ENCODE peak calls at places on chromosomes 6 and 20, in six cellular contexts. One of them, this sample, is unnamed.

GRCh38 chr6:107894821-107895396 is 63.1 kb downstream of the SEC63 start:
- DNase-seq in progenitor cell of endocrine pancreas: no peak
- DNase-seq in CD8-positive, alpha-beta T cell: no peak
- DNase-seq in lung: no peak
- DNase-seq in thoracic aorta: no peak
- DNase-seq in coronary artery: no peak
- DNase-seq in this sample: no peak

GRCh38 chr6:112502348-112503130 is 155.4 kb downstream of the RFPL4B start:
- DNase-seq in progenitor cell of endocrine pancreas: no peak
- DNase-seq in lung: no peak
- DNase-seq in thoracic aorta: no peak
- DNase-seq in coronary artery: no peak
- DNase-seq in CD8-positive, alpha-beta T cell: no peak
- DNase-seq in this sample: no peak

GRCh38 chr20:38975539-38976120 is 13.5 kb downstream of the DHX35 start:
- DNase-seq in lung: no peak
- DNase-seq in coronary artery: no peak
- DNase-seq in progenitor cell of endocrine pancreas: no peak
- DNase-seq in thoracic aorta: no peak
- DNase-seq in CD8-positive, alpha-beta T cell: no peak
- DNase-seq in this sample: no peak

GRCh38 chr6:24581084-24581669 is 64.8 kb downstream of the KIAA0319 start:
- DNase-seq in progenitor cell of endocrine pancreas: peak; percentile 63
- DNase-seq in CD8-positive, alpha-beta T cell: peak; percentile 69
- DNase-seq in coronary artery: no peak
- DNase-seq in lung: peak; percentile 72
- DNase-seq in thoracic aorta: peak; percentile 9
- DNase-seq in this sample: no peak

GRCh38 chr6:35216832-35217811 is 3.4 kb downstream of the SCUBE3 start:
- DNase-seq in thoracic aorta: no peak
- DNase-seq in lung: no peak
- DNase-seq in coronary artery: no peak
- DNase-seq in progenitor cell of endocrine pancreas: no peak
- DNase-seq in CD8-positive, alpha-beta T cell: no peak
- DNase-seq in this sample: no peak

GRCh38 chr6:20608371-20608770 is 74.1 kb downstream of the CDKAL1 start:
- DNase-seq in progenitor cell of endocrine pancreas: no peak
- DNase-seq in lung: no peak
- DNase-seq in CD8-positive, alpha-beta T cell: no peak
- DNase-seq in coronary artery: no peak
- DNase-seq in thoracic aorta: no peak
- DNase-seq in this sample: no peak

GRCh38 chr20:20273281-20273680 is 94.6 kb upstream of the INSM1 start:
- DNase-seq in CD8-positive, alpha-beta T cell: no peak
- DNase-seq in thoracic aorta: no peak
- DNase-seq in coronary artery: no peak
- DNase-seq in progenitor cell of endocrine pancreas: no peak
- DNase-seq in lung: no peak
- DNase-seq in this sample: no peak

GRCh38 chr20:62052842-62053464 is 12.7 kb downstream of the TAF4 start:
- DNase-seq in progenitor cell of endocrine pancreas: no peak
- DNase-seq in coronary artery: no peak
- DNase-seq in CD8-positive, alpha-beta T cell: no peak
- DNase-seq in thoracic aorta: no peak
- DNase-seq in lung: no peak
- DNase-seq in this sample: no peak

GRCh38 chr6:165376100-165376499 is 66.7 kb upstream of the C6orf118 start:
- DNase-seq in lung: no peak
- DNase-seq in thoracic aorta: no peak
- DNase-seq in coronary artery: no peak
- DNase-seq in progenitor cell of endocrine pancreas: no peak
- DNase-seq in CD8-positive, alpha-beta T cell: no peak
- DNase-seq in this sample: no peak

GRCh38 chr6:143689852-143690251 is 12.1 kb downstream of the PHACTR2 start:
- DNase-seq in CD8-positive, alpha-beta T cell: no peak
- DNase-seq in thoracic aorta: no peak
- DNase-seq in progenitor cell of endocrine pancreas: no peak
- DNase-seq in coronary artery: no peak
- DNase-seq in lung: no peak
- DNase-seq in this sample: no peak

GRCh38 chr6:140174509-140174908 is 800.1 kb upstream of the CITED2 start:
- DNase-seq in lung: no peak
- DNase-seq in coronary artery: no peak
- DNase-seq in progenitor cell of endocrine pancreas: no peak
- DNase-seq in thoracic aorta: no peak
- DNase-seq in CD8-positive, alpha-beta T cell: no peak
- DNase-seq in this sample: no peak

GRCh38 chr20:25233016-25233772 is 14.7 kb upstream of the PYGB start:
- DNase-seq in coronary artery: peak; percentile 91
- DNase-seq in CD8-positive, alpha-beta T cell: no peak
- DNase-seq in thoracic aorta: peak; percentile 60
- DNase-seq in lung: peak; percentile 84
- DNase-seq in progenitor cell of endocrine pancreas: no peak
- DNase-seq in this sample: no peak

GRCh38 chr6:130020106-130020851 is 1.9 kb downstream of the L3MBTL3 start:
- DNase-seq in lung: peak; percentile 31
- DNase-seq in thoracic aorta: no peak
- DNase-seq in CD8-positive, alpha-beta T cell: peak; percentile 42
- DNase-seq in coronary artery: peak; percentile 73
- DNase-seq in progenitor cell of endocrine pancreas: peak; percentile 12
- DNase-seq in this sample: no peak

GRCh38 chr6:66199146-66199545 is 492.1 kb upstream of the EYS start:
- DNase-seq in thoracic aorta: no peak
- DNase-seq in lung: no peak
- DNase-seq in coronary artery: no peak
- DNase-seq in CD8-positive, alpha-beta T cell: no peak
- DNase-seq in progenitor cell of endocrine pancreas: no peak
- DNase-seq in this sample: no peak

GRCh38 chr6:20148433-20148832 is 63.8 kb downstream of the MBOAT1 start:
- DNase-seq in progenitor cell of endocrine pancreas: no peak
- DNase-seq in coronary artery: no peak
- DNase-seq in lung: no peak
- DNase-seq in thoracic aorta: no peak
- DNase-seq in CD8-positive, alpha-beta T cell: no peak
- DNase-seq in this sample: no peak

GRCh38 chr6:121482004-121482693 is 46.7 kb downstream of the GJA1 start:
- DNase-seq in CD8-positive, alpha-beta T cell: no peak
- DNase-seq in progenitor cell of endocrine pancreas: no peak
- DNase-seq in thoracic aorta: no peak
- DNase-seq in lung: no peak
- DNase-seq in coronary artery: no peak
- DNase-seq in this sample: no peak

GRCh38 chr20:25020345-25020744 is 27.8 kb upstream of the APMAP start:
- DNase-seq in progenitor cell of endocrine pancreas: no peak
- DNase-seq in thoracic aorta: no peak
- DNase-seq in coronary artery: no peak
- DNase-seq in lung: no peak
- DNase-seq in CD8-positive, alpha-beta T cell: no peak
- DNase-seq in this sample: no peak

GRCh38 chr6:1554881-1555569 is 54.7 kb upstream of the FOXC1 start:
- DNase-seq in thoracic aorta: no peak
- DNase-seq in coronary artery: no peak
- DNase-seq in CD8-positive, alpha-beta T cell: peak; percentile 72
- DNase-seq in progenitor cell of endocrine pancreas: no peak
- DNase-seq in lung: peak; percentile 66
- DNase-seq in this sample: peak; percentile 73

GRCh38 chr6:56552212-56553130 is 90.2 kb downstream of the DST start:
- DNase-seq in thoracic aorta: no peak
- DNase-seq in lung: no peak
- DNase-seq in CD8-positive, alpha-beta T cell: no peak
- DNase-seq in coronary artery: no peak
- DNase-seq in progenitor cell of endocrine pancreas: no peak
- DNase-seq in this sample: no peak

GRCh38 chr6:6008648-6009421 is 2.1 kb upstream of the NRN1 start:
- DNase-seq in thoracic aorta: no peak
- DNase-seq in coronary artery: no peak
- DNase-seq in lung: peak; percentile 68
- DNase-seq in progenitor cell of endocrine pancreas: peak; percentile 64
- DNase-seq in CD8-positive, alpha-beta T cell: no peak
- DNase-seq in this sample: peak; percentile 72

GRCh38 chr6:39847216-39847615 is 55.0 kb downstream of the DAAM2 start:
- DNase-seq in lung: no peak
- DNase-seq in progenitor cell of endocrine pancreas: no peak
- DNase-seq in thoracic aorta: peak; percentile 61
- DNase-seq in CD8-positive, alpha-beta T cell: no peak
- DNase-seq in coronary artery: peak; percentile 80
- DNase-seq in this sample: no peak

GRCh38 chr6:43052842-43053544 is 658 bp downstream of the CUL7 start:
- DNase-seq in thoracic aorta: no peak
- DNase-seq in CD8-positive, alpha-beta T cell: no peak
- DNase-seq in lung: no peak
- DNase-seq in coronary artery: no peak
- DNase-seq in progenitor cell of endocrine pancreas: no peak
- DNase-seq in this sample: no peak

GRCh38 chr6:24719125-24719931 is at the start of gene C6orf62:
- DNase-seq in lung: peak; percentile 54
- DNase-seq in progenitor cell of endocrine pancreas: no peak
- DNase-seq in thoracic aorta: no peak
- DNase-seq in CD8-positive, alpha-beta T cell: peak; percentile 17
- DNase-seq in coronary artery: no peak
- DNase-seq in this sample: no peak

GRCh38 chr6:15398657-15399287 is 152.9 kb downstream of the JARID2 start:
- DNase-seq in progenitor cell of endocrine pancreas: no peak
- DNase-seq in lung: no peak
- DNase-seq in CD8-positive, alpha-beta T cell: no peak
- DNase-seq in thoracic aorta: no peak
- DNase-seq in coronary artery: no peak
- DNase-seq in this sample: no peak

GRCh38 chr6:7909323-7910276 is 988 bp downstream of the TXNDC5 start:
- DNase-seq in progenitor cell of endocrine pancreas: peak; percentile 32
- DNase-seq in coronary artery: no peak
- DNase-seq in thoracic aorta: no peak
- DNase-seq in lung: peak; percentile 57
- DNase-seq in CD8-positive, alpha-beta T cell: no peak
- DNase-seq in this sample: peak; percentile 39

GRCh38 chr20:50245561-50246366 is 55.1 kb downstream of the CEBPB start:
- DNase-seq in CD8-positive, alpha-beta T cell: no peak
- DNase-seq in thoracic aorta: no peak
- DNase-seq in progenitor cell of endocrine pancreas: no peak
- DNase-seq in lung: no peak
- DNase-seq in coronary artery: no peak
- DNase-seq in this sample: no peak

DNA sequence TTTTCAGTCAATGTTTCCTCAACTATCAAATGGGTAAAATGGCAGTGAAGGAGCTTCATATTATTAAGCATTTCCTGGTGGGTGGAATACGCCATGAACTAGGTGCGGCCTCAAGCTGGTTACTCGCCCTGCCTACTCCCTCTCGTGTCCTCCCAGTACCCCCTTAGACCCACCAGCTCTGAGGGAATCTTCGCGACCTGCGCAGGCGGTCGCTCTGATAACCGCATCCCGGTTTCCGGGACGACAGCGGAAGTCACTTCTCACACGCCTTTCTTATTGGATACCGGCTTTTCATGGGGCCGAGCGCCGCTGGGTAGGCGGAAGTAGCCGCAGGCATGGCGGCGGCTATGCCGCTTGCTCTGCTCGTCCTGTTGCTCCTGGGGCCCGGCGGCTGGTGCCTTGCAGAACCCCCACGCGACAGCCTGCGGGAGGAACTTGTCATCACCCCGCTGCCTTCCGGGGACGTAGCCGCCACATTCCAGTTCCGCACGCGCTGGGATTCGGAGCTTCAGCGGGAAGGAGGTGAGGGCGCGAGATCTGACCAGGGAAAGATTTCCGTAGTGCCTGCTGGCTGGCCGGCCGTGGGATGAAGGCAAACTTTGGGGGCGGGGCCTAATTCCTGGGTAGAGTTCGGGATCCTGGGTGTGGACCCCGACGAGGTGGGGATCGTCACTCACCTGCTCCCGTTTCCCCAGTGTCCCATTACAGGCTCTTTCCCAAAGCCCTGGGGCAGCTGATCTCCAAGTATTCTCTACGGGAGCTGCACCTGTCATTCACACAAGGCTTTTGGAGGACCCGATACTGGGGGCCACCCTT is at the start of gene PIGT:
- DNase-seq in CD8-positive, alpha-beta T cell: peak; percentile 83
- DNase-seq in progenitor cell of endocrine pancreas: peak; percentile 54
- DNase-seq in lung: peak; percentile 86
- DNase-seq in coronary artery: peak; percentile 89
- DNase-seq in thoracic aorta: no peak
- DNase-seq in this sample: peak; percentile 33
- TF ChIP-seq CTCF in CD8-positive, alpha-beta T cell: no peak
- TF ChIP-seq CTCF in progenitor cell of endocrine pancreas: no peak
- TF ChIP-seq CTCF in lung: no peak
- TF ChIP-seq CTCF in coronary artery: no peak
- TF ChIP-seq CTCF in thoracic aorta: no peak
- TF ChIP-seq CTCF in this sample: no peak

DNA sequence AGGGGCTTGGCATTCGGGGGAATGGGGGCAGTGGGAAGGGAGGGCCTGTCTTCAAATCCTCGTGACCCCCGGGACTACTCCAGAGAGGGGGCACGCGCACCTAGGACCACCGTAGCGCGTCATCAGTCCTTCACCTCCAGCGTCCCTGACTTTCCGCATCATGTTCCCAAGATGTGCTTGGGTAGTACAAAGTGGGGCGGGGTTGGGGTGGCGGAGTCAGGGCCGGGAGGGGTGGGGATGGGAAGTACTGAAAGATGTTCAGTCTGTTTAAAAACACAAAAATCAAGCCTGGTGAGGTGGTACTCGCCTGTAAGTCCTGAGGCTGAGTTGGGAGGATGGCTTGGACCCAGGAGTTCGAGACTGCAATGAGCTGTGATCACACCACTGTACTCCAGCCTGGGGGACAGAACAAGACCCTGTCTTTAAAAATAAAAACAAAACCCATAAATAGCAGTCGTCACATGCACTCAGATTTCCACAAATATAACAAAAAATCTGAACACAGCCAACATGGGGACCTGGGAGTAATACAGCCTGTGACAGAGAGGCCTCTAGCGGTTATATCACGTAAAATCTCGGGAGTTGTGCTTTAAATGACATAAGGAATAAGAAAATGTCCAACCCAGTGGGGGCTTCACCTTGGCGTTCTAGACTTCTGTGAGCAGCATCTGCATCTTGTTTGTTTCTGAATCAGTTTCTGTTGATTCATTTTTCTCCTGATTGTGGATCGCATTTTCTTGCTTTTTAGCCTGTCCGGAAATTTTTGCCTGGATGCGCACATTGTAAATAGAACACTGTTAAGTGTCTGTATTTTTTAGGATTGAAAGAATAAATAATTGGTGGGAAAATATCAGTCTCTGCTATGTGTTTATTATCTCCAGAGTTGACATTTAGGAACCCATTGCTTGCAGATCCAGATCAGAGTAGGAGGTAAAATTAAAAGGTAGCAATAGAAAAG is 698 bp upstream of the LRP11 start:
- DNase-seq in lung: no peak
- DNase-seq in thoracic aorta: no peak
- DNase-seq in coronary artery: no peak
- DNase-seq in progenitor cell of endocrine pancreas: no peak
- DNase-seq in CD8-positive, alpha-beta T cell: peak; percentile 14
- DNase-seq in this sample: no peak
- TF ChIP-seq CTCF in lung: peak; percentile 42
- TF ChIP-seq CTCF in thoracic aorta: peak; percentile 67
- TF ChIP-seq CTCF in coronary artery: peak; percentile 59
- TF ChIP-seq CTCF in progenitor cell of endocrine pancreas: peak; percentile 64
- TF ChIP-seq CTCF in CD8-positive, alpha-beta T cell: peak; percentile 66
- TF ChIP-seq CTCF in this sample: peak; percentile 75

GRCh38 chr6:100435299-100435698 is 29.4 kb downstream of the SIM1 start:
- DNase-seq in CD8-positive, alpha-beta T cell: no peak
- DNase-seq in thoracic aorta: no peak
- DNase-seq in coronary artery: no peak
- DNase-seq in progenitor cell of endocrine pancreas: no peak
- DNase-seq in lung: no peak
- DNase-seq in this sample: no peak
- TF ChIP-seq CTCF in CD8-positive, alpha-beta T cell: no peak
- TF ChIP-seq CTCF in thoracic aorta: no peak
- TF ChIP-seq CTCF in coronary artery: no peak
- TF ChIP-seq CTCF in progenitor cell of endocrine pancreas: no peak
- TF ChIP-seq CTCF in lung: no peak
- TF ChIP-seq CTCF in this sample: no peak

GRCh38 chr20:34874094-34874654 is 1.5 kb upstream of the GGT7 start:
- DNase-seq in thoracic aorta: peak; percentile 70
- DNase-seq in CD8-positive, alpha-beta T cell: peak; percentile 12
- DNase-seq in coronary artery: peak; percentile 84
- DNase-seq in progenitor cell of endocrine pancreas: peak; percentile 59
- DNase-seq in lung: peak; percentile 83
- DNase-seq in this sample: no peak
- TF ChIP-seq CTCF in thoracic aorta: peak; percentile 90
- TF ChIP-seq CTCF in CD8-positive, alpha-beta T cell: peak; percentile 45
- TF ChIP-seq CTCF in coronary artery: peak; percentile 62
- TF ChIP-seq CTCF in progenitor cell of endocrine pancreas: peak; percentile 80
- TF ChIP-seq CTCF in lung: peak; percentile 92
- TF ChIP-seq CTCF in this sample: peak; percentile 98